ENCODE peak calls at places on chromosomes 2 and 18, in eight cellular contexts. B is OCI-LY7, Z is SK-N-SH, A is keratinocyte, D is GM23248, N is PC-9, W is IMR-90, E is mammary epithelial cell. P is an unnamed sample.

GRCh38 chr18:79682896-79683625 is 3.5 kb downstream of the CTDP1 start:
- DNase-seq in B (no peak), Z (no peak), A (no peak), D (no peak), N (no peak), W (no peak), E (no peak), P (no peak)

GRCh38 chr2:98734157-98734556 is 3.2 kb upstream of the MGAT4A start:
- DNase-seq in B (peak; percentile 16), Z (no peak), A (no peak), D (no peak), N (no peak), W (no peak), E (no peak), P (no peak)

GRCh38 chr2:37322368-37322767 is 2.3 kb downstream of the PRKD3 start:
- DNase-seq in B (peak; percentile 50), Z (peak; percentile 77), A (no peak), D (peak; percentile 60), N (no peak), W (peak; percentile 43), E (no peak), P (no peak)

GRCh38 chr2:64838817-64839216 is 150.4 kb upstream of the SLC1A4 start:
- DNase-seq in B (no peak), Z (no peak), A (peak; percentile 96), D (peak; percentile 98), N (peak; percentile 91), W (peak; percentile 91), E (peak; percentile 94), P (peak; percentile 36)

GRCh38 chr2:214156971-214157370 is 253.9 kb upstream of the VWC2L start:
- DNase-seq in B (no peak), Z (no peak), A (no peak), D (no peak), N (no peak), W (no peak), E (no peak), P (no peak)

GRCh38 chr2:218985021-218985324 is at the start of gene FEV:
- DNase-seq in B (no peak), Z (peak; percentile 84), A (no peak), D (no peak), N (no peak), W (no peak), E (no peak), P (no peak)

GRCh38 chr2:188114014-188114413 is 177.7 kb upstream of the GULP1 start:
- DNase-seq in B (no peak), Z (peak; percentile 44), A (no peak), D (peak; percentile 69), N (no peak), W (peak; percentile 60), E (peak; percentile 39), P (peak; percentile 94)

GRCh38 chr2:63658176-63658968 is 69.6 kb downstream of the MDH1 start:
- DNase-seq in B (no peak), Z (no peak), A (no peak), D (peak; percentile 54), N (no peak), W (peak; percentile 31), E (no peak), P (no peak)

GRCh38 chr2:10057231-10058107 is 14.1 kb downstream of the KLF11 start:
- DNase-seq in B (no peak), Z (peak; percentile 58), A (peak; percentile 84), D (peak; percentile 90), N (peak; percentile 76), W (peak; percentile 88), E (peak; percentile 83), P (peak; percentile 95)

GRCh38 chr2:65231121-65231520 is 3.5 kb downstream of the ACTR2 start:
- DNase-seq in B (no peak), Z (no peak), A (no peak), D (peak; percentile 77), N (no peak), W (peak; percentile 61), E (peak; percentile 4), P (peak; percentile 55)

GRCh38 chr2:239093487-239093886 is 245.6 kb downstream of the TWIST2 start:
- DNase-seq in B (no peak), Z (peak; percentile 86), A (no peak), D (no peak), N (no peak), W (no peak), E (no peak), P (no peak)

GRCh38 chr2:191404568-191404991 is 159.4 kb downstream of the MYO1B start:
- DNase-seq in B (no peak), Z (no peak), A (no peak), D (peak; percentile 42), N (no peak), W (peak; percentile 50), E (no peak), P (peak; percentile 83)

GRCh38 chr2:180442860-180443644 is 436.0 kb upstream of the CWC22 start:
- DNase-seq in B (no peak), Z (no peak), A (peak; percentile 5), D (no peak), N (no peak), W (no peak), E (peak; percentile 65), P (no peak)

GRCh38 chr2:108587621-108588020 is 53.4 kb downstream of the LIMS1 start:
- DNase-seq in B (no peak), Z (no peak), A (no peak), D (peak; percentile 93), N (no peak), W (peak; percentile 77), E (peak; percentile 70), P (no peak)

GRCh38 chr2:195461010-195461409 is 196.0 kb upstream of the SLC39A10 start:
- DNase-seq in B (no peak), Z (no peak), A (no peak), D (no peak), N (no peak), W (no peak), E (no peak), P (no peak)

DNA sequence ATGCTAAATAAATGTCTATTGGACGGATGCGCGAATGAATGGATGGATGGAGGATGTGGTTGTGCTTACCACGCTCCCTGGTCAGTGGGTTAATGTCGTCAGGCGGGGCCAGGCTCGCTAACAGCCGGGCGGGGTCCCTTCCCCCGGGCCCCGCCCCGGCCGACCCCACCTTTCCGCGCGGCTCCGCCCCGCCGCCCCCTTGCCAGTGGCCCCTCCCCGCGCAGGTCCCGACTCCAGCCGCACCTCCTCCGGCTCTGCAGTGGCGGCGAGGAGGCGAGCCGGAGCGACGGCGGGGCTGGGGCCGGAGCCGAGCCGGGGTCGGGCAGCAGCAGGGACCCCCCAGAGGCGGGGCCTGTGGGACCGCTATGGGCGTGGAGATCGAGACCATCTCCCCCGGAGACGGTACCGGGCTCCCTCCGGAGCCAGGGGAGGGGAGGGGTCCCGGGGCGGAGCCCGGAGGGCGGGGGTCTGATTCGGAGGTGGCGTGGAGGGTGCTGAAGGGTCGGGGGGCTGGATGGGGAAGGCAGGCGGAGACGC is at the start of gene FKBP1B:
- DNase-seq in B (peak; percentile 74), Z (peak; percentile 97), A (no peak), D (peak; percentile 67), N (peak; percentile 63), W (peak; percentile 45), E (peak; percentile 76), P (peak; percentile 17)
- H2AFZ ChIP-seq in B (peak within 1 kb of the TSS; percentile 92), Z (peak within 1 kb of the TSS; percentile 94), A (peak within 1 kb of the TSS; percentile 82), D (peak within 1 kb of the TSS; percentile 74), N (peak within 1 kb of the TSS; percentile 58), W (peak within 1 kb of the TSS; percentile 95), E (peak within 1 kb of the TSS; percentile 96), P (peak within 1 kb of the TSS; percentile 94)

GRCh38 chr2:119112230-119112629 is 46.3 kb downstream of the C1QL2 start:
- DNase-seq in B (no peak), Z (no peak), A (no peak), D (no peak), N (no peak), W (no peak), E (no peak), P (no peak)

GRCh38 chr2:119112770-119113488 is 45.6 kb downstream of the C1QL2 start:
- DNase-seq in B (no peak), Z (no peak), A (no peak), D (no peak), N (no peak), W (no peak), E (no peak), P (no peak)

GRCh38 chr2:119109823-119110222 is 48.7 kb downstream of the C1QL2 start:
- DNase-seq in B (no peak), Z (no peak), A (no peak), D (peak; percentile 20), N (no peak), W (no peak), E (peak; percentile 16), P (no peak)

GRCh38 chr2:119113489-119113770 is 45.1 kb downstream of the C1QL2 start:
- DNase-seq in B (no peak), Z (no peak), A (no peak), D (no peak), N (no peak), W (no peak), E (no peak), P (no peak)

DNA sequence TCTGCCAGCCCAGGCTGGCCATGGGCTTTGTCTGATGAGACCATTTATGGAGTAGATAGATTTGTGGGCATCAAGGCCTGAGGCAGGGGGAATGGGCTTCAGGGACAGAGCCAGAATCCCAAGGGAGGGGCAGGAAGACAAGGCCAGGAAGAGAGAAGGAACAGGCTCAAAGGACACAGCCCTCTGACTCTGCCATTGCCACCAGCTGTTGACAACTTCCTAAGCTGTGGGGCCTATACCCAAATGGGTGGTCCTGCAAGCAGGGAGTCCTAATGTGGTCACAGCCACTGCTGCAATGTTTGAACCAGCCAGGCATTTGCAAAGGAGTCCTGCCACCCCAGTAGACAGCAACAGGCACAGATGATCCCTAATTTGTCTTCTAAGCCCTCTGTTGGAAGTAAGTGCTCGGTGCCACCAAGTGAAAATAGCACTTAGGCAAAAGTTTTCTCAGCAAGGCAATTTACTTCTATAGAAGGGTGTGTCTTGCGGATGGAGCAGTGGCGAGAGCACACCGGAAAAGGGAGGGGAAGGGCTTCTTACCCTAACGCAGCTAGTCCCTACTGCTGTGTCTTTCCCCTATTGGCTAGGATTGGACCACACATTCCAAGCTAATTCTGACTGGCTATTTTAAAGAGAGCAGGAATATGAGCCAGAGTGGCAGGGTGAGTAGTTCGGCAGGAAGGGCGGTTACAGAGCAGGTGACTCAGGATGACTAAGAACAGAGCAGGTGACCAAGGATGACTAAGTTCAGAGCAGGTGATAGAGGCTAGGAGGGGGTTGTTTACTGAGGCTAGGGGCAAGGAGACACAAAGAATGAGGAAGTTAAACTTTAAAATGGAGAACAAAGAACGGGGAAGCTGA is 47.2 kb downstream of the C1QL2 start:
- DNase-seq in B (no peak), Z (no peak), A (peak; percentile 1), D (no peak), N (peak; percentile 7), W (no peak), E (peak; percentile 51), P (no peak)
- H3K4me3 ChIP-seq in B (no peak overlapping the region), Z (no peak overlapping the region), A (no peak overlapping the region), D (no peak overlapping the region), N (no peak overlapping the region), W (no peak overlapping the region), E (no peak overlapping the region), P (no peak overlapping the region)

DNA sequence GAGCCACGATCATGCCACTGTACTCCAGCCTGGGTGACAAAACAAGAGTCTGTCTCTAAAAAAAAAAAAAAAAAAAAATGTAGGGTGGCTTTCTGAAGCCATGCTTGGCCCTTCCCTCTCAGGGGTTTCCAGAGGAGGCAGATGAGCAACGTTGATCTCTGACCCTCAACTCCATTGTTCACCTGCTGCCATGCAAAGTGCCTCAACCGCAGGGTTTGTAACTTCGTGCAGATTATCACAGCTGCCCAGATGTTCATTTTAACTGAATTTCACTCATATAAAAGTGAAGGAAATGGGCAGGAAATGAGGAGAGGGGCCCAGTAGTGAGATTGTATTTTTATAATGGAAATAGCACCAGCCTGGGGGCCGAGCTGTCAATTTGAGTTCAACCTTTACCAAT is 15.0 kb upstream of the B3GNT2 start:
- DNase-seq in B (peak; percentile 99), Z (no peak), A (no peak), D (no peak), N (no peak), W (no peak), E (no peak), P (no peak)
- H2AFZ ChIP-seq in B (no peak overlapping the region), Z (no peak overlapping the region), A (no peak overlapping the region), D (no peak overlapping the region), N (no peak overlapping the region), W (no peak overlapping the region), E (no peak overlapping the region), P (no peak overlapping the region)

GRCh38 chr2:127408807-127409099 is 9.5 kb upstream of the PROC start:
- DNase-seq in B (no peak), Z (no peak), A (no peak), D (no peak), N (no peak), W (no peak), E (no peak), P (no peak)
- H3K4me3 ChIP-seq in B (no peak overlapping the region), Z (peak overlapping the region; percentile 56), A (no peak overlapping the region), D (no peak overlapping the region), N (peak overlapping the region; percentile 65), W (no peak overlapping the region), E (no peak overlapping the region), P (no peak overlapping the region)